ENCODE peak calls at places on chromosome 1, in four cellular contexts. G, V, X and N are unnamed samples.

GRCh38 chr1:46244656-46245371 is 2.7 kb upstream of the RAD54L start:
- DNase-seq in G (no peak), V (no peak), X (no peak), N (no peak)

GRCh38 chr1:81254560-81254959 is 546.2 kb upstream of the ADGRL2 start:
- DNase-seq in G (no peak), V (no peak), X (no peak), N (no peak)

GRCh38 chr1:107941123-107941522 is 23.9 kb downstream of the VAV3 start:
- DNase-seq in G (no peak), V (no peak), X (no peak), N (no peak)

GRCh38 chr1:82806133-82806532 is 1005.4 kb downstream of the ADGRL2 start:
- DNase-seq in G (no peak), V (no peak), X (no peak), N (no peak)

GRCh38 chr1:159510223-159510530 is 25.6 kb downstream of the OR10J5 start:
- DNase-seq in G (no peak), V (no peak), X (no peak), N (no peak)

GRCh38 chr1:209590405-209590804 is 6.9 kb downstream of the CAMK1G start:
- DNase-seq in G (no peak), V (peak), X (no peak), N (no peak)

GRCh38 chr1:14924012-14924452 is 229.5 kb upstream of the TMEM51 start:
- DNase-seq in G (no peak), V (peak), X (peak), N (peak)

GRCh38 chr1:67970088-67970487 is 80.3 kb downstream of the DIRAS3 start:
- DNase-seq in G (no peak), V (no peak), X (no peak), N (no peak)

GRCh38 chr1:203985044-203985443 is 87.9 kb upstream of the SOX13 start:
- DNase-seq in G (no peak), V (no peak), X (no peak), N (no peak)

GRCh38 chr1:171833091-171833822 is 8.0 kb upstream of the DNM3 start:
- DNase-seq in G (no peak), V (no peak), X (no peak), N (no peak)

GRCh38 chr1:100622966-100623762 is 85.2 kb downstream of the GPR88 start:
- DNase-seq in G (no peak), V (no peak), X (no peak), N (no peak)

GRCh38 chr1:24189528-24189927 is 2.4 kb upstream of the IFNLR1 start:
- DNase-seq in G (no peak), V (no peak), X (no peak), N (no peak)

GRCh38 chr1:209597496-209597895 is 14.0 kb downstream of the CAMK1G start:
- DNase-seq in G (no peak), V (no peak), X (no peak), N (no peak)

GRCh38 chr1:109923131-109923945 is 12.7 kb downstream of the CSF1 start:
- DNase-seq in G (no peak), V (no peak), X (no peak), N (peak)

GRCh38 chr1:226640288-226640687 is 91.7 kb downstream of the STUM start:
- DNase-seq in G (no peak), V (no peak), X (no peak), N (no peak)

GRCh38 chr1:54499097-54500029 is 48.7 kb upstream of the ACOT11 start:
- DNase-seq in G (no peak), V (peak), X (no peak), N (peak)

GRCh38 chr1:94622757-94623156 is 81.2 kb upstream of the F3 start:
- DNase-seq in G (no peak), V (peak), X (no peak), N (no peak)

GRCh38 chr1:43847882-43848281 is 85.7 kb upstream of the ARTN start:
- DNase-seq in G (no peak), V (no peak), X (no peak), N (no peak)

GRCh38 chr1:29121951-29122661 is 1.6 kb downstream of the TMEM200B start:
- DNase-seq in G (no peak), V (peak), X (peak), N (no peak)

GRCh38 chr1:193741228-193741627 is 554.8 kb upstream of the B3GALT2 start:
- DNase-seq in G (no peak), V (no peak), X (no peak), N (no peak)

GRCh38 chr1:90144820-90145219 is 149.9 kb downstream of the ZNF326 start:
- DNase-seq in G (no peak), V (no peak), X (no peak), N (no peak)

GRCh38 chr1:159771501-159771900 is 9.3 kb upstream of the DUSP23 start:
- DNase-seq in G (no peak), V (no peak), X (no peak), N (no peak)

GRCh38 chr1:202825748-202826147 is 15.0 kb downstream of the PCAT6 start:
- DNase-seq in G (no peak), V (no peak), X (no peak), N (no peak)

GRCh38 chr1:2821970-2822620 is 20.6 kb upstream of the TTC34 start:
- DNase-seq in G (peak), V (peak), X (peak), N (no peak)

GRCh38 chr1:228016653-228017355 is 10.0 kb downstream of the WNT3A start:
- DNase-seq in G (no peak), V (no peak), X (peak), N (no peak)

GRCh38 chr1:62832276-62832675 is 48.3 kb downstream of the ATG4C start:
- DNase-seq in G (no peak), V (no peak), X (no peak), N (no peak)

GRCh38 chr1:198966519-198966918 is 327.7 kb downstream of the PTPRC start:
- DNase-seq in G (no peak), V (no peak), X (no peak), N (no peak)

GRCh38 chr1:168342572-168343280 is 62.0 kb downstream of the TBX19 start:
- DNase-seq in G (peak), V (peak), X (peak), N (peak)

GRCh38 chr1:199172286-199173124 is 533.7 kb downstream of the PTPRC start:
- DNase-seq in G (no peak), V (no peak), X (no peak), N (no peak)

GRCh38 chr1:221117548-221117951 is 238.3 kb downstream of the HLX start:
- DNase-seq in G (no peak), V (peak), X (peak), N (no peak)

GRCh38 chr1:41482906-41483895 is 1.3 kb downstream of the EDN2 start:
- DNase-seq in G (no peak), V (no peak), X (peak), N (no peak)